ENCODE peak calls at places on chromosome 16, in eight cellular contexts. Z is Right ventricle myocardium superior; U is AG08396; D is NCI-H748 treated with DMSO at 0.1 percent for 48 hours; I is RCC 7860; V is activated CD4-positive, alpha-beta T cell treated with anti-CD3 and anti-CD28 coated beads for 36 hours; B is activated CD8-positive, alpha-beta T cell treated with anti-CD3 and anti-CD28 coated beads for 36 hours; P is midbrain. M is an unnamed sample.
A peak's percentile ranks its signal among the peaks of the same experiment; 100 is the strongest.

GRCh38 chr16:80460004-80460403 is 80.8 kb upstream of the DYNLRB2 start:
- DNase-seq in U (no peak), D (no peak), V (no peak), B (no peak), P (no peak), Z (no peak), I (no peak), M (no peak)

GRCh38 chr16:2471653-2472487 is 773 bp downstream of the NTN3 start:
- DNase-seq in Z (no peak), U (no peak), B (no peak), P (peak; percentile 22), I (no peak), V (no peak), D (no peak), M (no peak)

GRCh38 chr16:69397821-69398521 is 12.2 kb upstream of the TERF2 start:
- DNase-seq in B (no peak), I (peak; percentile 22), Z (no peak), P (peak; percentile 67), D (no peak), U (peak; percentile 49), V (no peak), M (peak; percentile 47)

GRCh38 chr16:50572700-50573099 is 24.5 kb downstream of the NKD1 start:
- DNase-seq in B (no peak), D (no peak), V (no peak), I (no peak), Z (no peak), P (no peak), U (no peak), M (no peak)

GRCh38 chr16:86538196-86538780 is 16.7 kb downstream of the MTHFSD start:
- DNase-seq in Z (no peak), P (no peak), I (no peak), U (no peak), V (no peak), D (no peak), B (no peak), M (no peak)

GRCh38 chr16:68257251-68257905 is 6.9 kb upstream of the SLC7A6 start:
- DNase-seq in U (no peak), P (no peak), I (no peak), V (peak; percentile 36), B (peak; percentile 32), D (no peak), Z (peak; percentile 48), M (peak; percentile 94)

GRCh38 chr16:81860310-81860709 is 81.2 kb downstream of the PLCG2 start:
- DNase-seq in V (no peak), I (no peak), Z (no peak), P (no peak), U (no peak), D (no peak), B (no peak), M (no peak)

GRCh38 chr16:56493131-56493530 is 26.7 kb downstream of the BBS2 start:
- DNase-seq in D (no peak), Z (no peak), B (no peak), P (no peak), V (no peak), U (no peak), I (no peak), M (no peak)

GRCh38 chr16:82995927-82996441 is 369.2 kb downstream of the CDH13 start:
- DNase-seq in I (peak; percentile 48), B (no peak), U (peak; percentile 45), P (no peak), Z (no peak), D (peak; percentile 84), V (peak; percentile 4), M (no peak)

GRCh38 chr16:48526058-48526957 is 83.7 kb downstream of the N4BP1 start:
- DNase-seq in U (no peak), I (peak; percentile 30), Z (peak; percentile 22), V (peak; percentile 71), P (no peak), D (no peak), B (peak; percentile 64), M (no peak)

GRCh38 chr16:81545470-81546175 is 101.0 kb downstream of the CMIP start:
- DNase-seq in Z (no peak), B (peak; percentile 28), D (no peak), U (no peak), V (no peak), P (no peak), I (no peak), M (no peak)

GRCh38 chr16:143047-143446 is 4.6 kb upstream of the NPRL3 start:
- DNase-seq in B (no peak), P (no peak), Z (no peak), D (no peak), U (no peak), V (no peak), I (no peak), M (no peak)

GRCh38 chr16:30054959-30055553 is 10.5 kb upstream of the ALDOA start:
- DNase-seq in Z (no peak), U (no peak), V (peak; percentile 78), P (no peak), D (no peak), I (no peak), B (peak; percentile 76), M (peak; percentile 17)

GRCh38 chr16:88430524-88431446 is 22.3 kb upstream of the ZFPM1 start:
- DNase-seq in V (peak; percentile 65), D (no peak), B (peak; percentile 59), P (no peak), Z (peak; percentile 59), U (no peak), I (no peak), M (peak; percentile 73)

GRCh38 chr16:49352923-49353322 is 20.7 kb upstream of the C16orf78 start:
- DNase-seq in D (no peak), B (no peak), I (no peak), Z (no peak), U (no peak), P (no peak), V (peak; percentile 11), M (no peak)

GRCh38 chr16:89505204-89506112 is 2.7 kb upstream of the SPG7 start:
- DNase-seq in Z (peak; percentile 91), P (peak; percentile 49), V (peak; percentile 96), U (peak; percentile 83), B (peak; percentile 97), I (peak; percentile 95), D (no peak), M (peak; percentile 99)

GRCh38 chr16:12063004-12063395 is 86.5 kb downstream of the SNX29 start:
- DNase-seq in I (no peak), P (no peak), V (no peak), D (no peak), U (no peak), Z (no peak), B (no peak), M (no peak)

GRCh38 chr16:66902648-66903543 is 15.8 kb downstream of the CDH16 start:
- DNase-seq in P (no peak), B (no peak), V (no peak), D (no peak), I (no peak), Z (peak; percentile 76), U (no peak), M (no peak)

GRCh38 chr16:2159052-2159838 is 3.7 kb downstream of the TRAF7 start:
- DNase-seq in P (peak; percentile 66), D (no peak), I (no peak), U (peak; percentile 80), V (no peak), Z (peak; percentile 75), B (no peak), M (no peak)

GRCh38 chr16:85988723-85989313 is 89.9 kb downstream of the IRF8 start:
- DNase-seq in B (peak; percentile 74), V (peak; percentile 72), I (no peak), D (no peak), P (no peak), U (no peak), Z (no peak), M (no peak)

GRCh38 chr16:49465661-49466528 is 92.3 kb downstream of the C16orf78 start:
- DNase-seq in D (no peak), P (no peak), B (no peak), Z (no peak), V (no peak), I (no peak), U (no peak), M (no peak)

GRCh38 chr16:83772806-83773205 is 35.0 kb upstream of the HSBP1 start:
- DNase-seq in I (no peak), B (no peak), D (no peak), P (peak; percentile 85), V (no peak), Z (no peak), U (no peak), M (no peak)

GRCh38 chr16:53571763-53572162 is 68.8 kb upstream of the AKTIP start:
- DNase-seq in B (no peak), I (no peak), Z (no peak), V (no peak), D (no peak), P (no peak), U (no peak), M (no peak)

GRCh38 chr16:10812352-10813122 is 6.1 kb downstream of the TVP23A start:
- DNase-seq in Z (no peak), U (no peak), B (peak; percentile 13), I (no peak), P (no peak), D (no peak), V (peak; percentile 10), M (no peak)

GRCh38 chr16:1825864-1826690 is 548 bp downstream of the HAGH start:
- DNase-seq in D (no peak), P (peak; percentile 9), U (peak; percentile 59), Z (no peak), V (peak; percentile 81), B (peak; percentile 72), I (peak; percentile 34), M (peak; percentile 36)